ENCODE peak calls at places on chromosomes 3 and 15, in eight cellular contexts. V, N, P, E, A, Q, Z and I are unnamed samples.

GRCh38 chr15:76898102-76898501 is 7.0 kb downstream of the SCAPER start:
- DNase-seq in V (no peak), N (peak; percentile 29), P (no peak), E (no peak), A (no peak), Q (no peak), Z (no peak), I (no peak)

GRCh38 chr15:73940061-73940981 is 14.1 kb downstream of the LOXL1 start:
- DNase-seq in V (no peak), N (no peak), P (no peak), E (peak; percentile 32), A (no peak), Q (no peak), Z (no peak), I (no peak)

GRCh38 chr15:81235781-81236507 is 39.3 kb downstream of the IL16 start:
- DNase-seq in V (no peak), N (peak; percentile 99), P (no peak), E (peak; percentile 79), A (peak; percentile 100), Q (peak; percentile 14), Z (peak; percentile 96), I (no peak)

GRCh38 chr3:87311309-87311708 is 34.9 kb upstream of the POU1F1 start:
- DNase-seq in V (no peak), N (no peak), P (no peak), E (peak; percentile 73), A (peak; percentile 9), Q (no peak), Z (no peak), I (no peak)

GRCh38 chr3:5645311-5646029 is 458.0 kb downstream of the EDEM1 start:
- DNase-seq in V (no peak), N (no peak), P (no peak), E (no peak), A (no peak), Q (no peak), Z (no peak), I (no peak)

GRCh38 chr15:25242166-25242879 is 196.5 kb downstream of the UBE3A start:
- DNase-seq in V (peak; percentile 9), N (no peak), P (no peak), E (no peak), A (no peak), Q (no peak), Z (no peak), I (no peak)

GRCh38 chr15:85588657-85589056 is 206.1 kb downstream of the KLHL25 start:
- DNase-seq in V (no peak), N (peak; percentile 65), P (no peak), E (peak; percentile 34), A (peak; percentile 66), Q (no peak), Z (no peak), I (no peak)

GRCh38 chr3:52774066-52774713 is 3.2 kb upstream of the ITIH1 start:
- DNase-seq in V (no peak), N (no peak), P (no peak), E (no peak), A (no peak), Q (no peak), Z (no peak), I (no peak)

GRCh38 chr15:50333229-50333628 is 21.8 kb downstream of the GABPB1 start:
- DNase-seq in V (no peak), N (no peak), P (no peak), E (no peak), A (no peak), Q (no peak), Z (no peak), I (no peak)

GRCh38 chr3:71684752-71685151 is 40.5 kb downstream of the EIF4E3 start:
- DNase-seq in V (no peak), N (peak; percentile 86), P (peak; percentile 23), E (peak; percentile 77), A (peak; percentile 91), Q (no peak), Z (peak; percentile 84), I (no peak)

GRCh38 chr3:136982520-136983138 is 24.8 kb downstream of the IL20RB start:
- DNase-seq in V (no peak), N (no peak), P (no peak), E (no peak), A (no peak), Q (no peak), Z (no peak), I (no peak)

GRCh38 chr3:24351779-24352469 is 142.7 kb downstream of the THRB start:
- DNase-seq in V (no peak), N (no peak), P (no peak), E (no peak), A (no peak), Q (no peak), Z (no peak), I (no peak)

GRCh38 chr3:27632431-27633223 is 89.5 kb downstream of the EOMES start:
- DNase-seq in V (peak; percentile 48), N (peak; percentile 55), P (peak; percentile 47), E (peak; percentile 81), A (peak; percentile 70), Q (peak; percentile 24), Z (peak; percentile 21), I (peak; percentile 70)

GRCh38 chr3:64260391-64260790 is 35.1 kb upstream of the PRICKLE2 start:
- DNase-seq in V (no peak), N (peak; percentile 66), P (no peak), E (no peak), A (peak; percentile 42), Q (no peak), Z (no peak), I (no peak)